ENCODE peak calls at places on chromosomes 4 and X, in four cellular contexts. U, V, O and Z are unnamed samples.

GRCh38 chr4:23680616-23681518 is 209.0 kb downstream of the PPARGC1A start:
- DNase-seq in U (peak; percentile 19), V (no peak), O (no peak), Z (no peak)

GRCh38 chr4:2220016-2220620 is 21.8 kb downstream of the HAUS3 start:
- DNase-seq in U (peak; percentile 71), V (peak; percentile 80), O (peak; percentile 33), Z (no peak)

GRCh38 chr4:15690020-15690809 is 8.6 kb downstream of the FAM200B start:
- DNase-seq in U (peak; percentile 97), V (no peak), O (peak; percentile 77), Z (peak; percentile 94)

GRCh38 chr4:187469627-187470026 is 525.9 kb upstream of the ZFP42 start:
- DNase-seq in U (no peak), V (no peak), O (no peak), Z (peak; percentile 14)

GRCh38 chr4:153274967-153275366 is 69.5 kb upstream of the MND1 start:
- DNase-seq in U (no peak), V (no peak), O (no peak), Z (no peak)

GRCh38 chr4:4254666-4255065 is 6.6 kb upstream of the TMEM128 start:
- DNase-seq in U (no peak), V (no peak), O (no peak), Z (no peak)

GRCh38 chrX:47751670-47752069 is 85.0 kb upstream of the ZNF81 start:
- DNase-seq in U (peak; percentile 19), V (peak; percentile 57), O (no peak), Z (no peak)

GRCh38 chrX:46582964-46583363 is 9.4 kb downstream of the CHST7 start:
- DNase-seq in U (peak; percentile 80), V (no peak), O (peak; percentile 64), Z (peak; percentile 70)

GRCh38 chrX:49053223-49054072 is 5.4 kb upstream of the CCDC120 start:
- DNase-seq in U (peak; percentile 48), V (peak; percentile 61), O (no peak), Z (no peak)

GRCh38 chr4:22848332-22848731 is 155.6 kb downstream of the GBA3 start:
- DNase-seq in U (no peak), V (no peak), O (no peak), Z (no peak)

GRCh38 chr4:24209891-24210290 is 320.0 kb upstream of the PPARGC1A start:
- DNase-seq in U (peak; percentile 1), V (no peak), O (no peak), Z (no peak)

GRCh38 chr4:153067376-153067775 is 131.3 kb downstream of the FHDC1 start:
- DNase-seq in U (peak; percentile 13), V (no peak), O (no peak), Z (peak; percentile 4)

GRCh38 chrX:39762266-39762841 is 335.4 kb downstream of the BCOR start:
- DNase-seq in U (peak; percentile 90), V (no peak), O (no peak), Z (no peak)

GRCh38 chr4:182010876-182011275 is 232.3 kb upstream of the TENM3 start:
- DNase-seq in U (no peak), V (no peak), O (peak; percentile 21), Z (peak; percentile 55)

GRCh38 chr4:139018971-139019758 is 3.6 kb downstream of the NOCT start:
- DNase-seq in U (peak; percentile 81), V (no peak), O (peak; percentile 39), Z (no peak)

GRCh38 chr4:37865450-37865849 is 25.4 kb upstream of the TBC1D1 start:
- DNase-seq in U (peak; percentile 9), V (no peak), O (no peak), Z (peak; percentile 12)

GRCh38 chrX:20252392-20253231 is 14.1 kb downstream of the RPS6KA3 start:
- DNase-seq in U (peak; percentile 51), V (peak; percentile 80), O (no peak), Z (no peak)

GRCh38 chrX:40176979-40177430 is 79.2 kb upstream of the BCOR start:
- DNase-seq in U (peak; percentile 4), V (no peak), O (no peak), Z (no peak)

GRCh38 chr4:41533685-41534084 is 4.3 kb upstream of the LIMCH1 start:
- DNase-seq in U (no peak), V (no peak), O (no peak), Z (no peak)

GRCh38 chrX:41332005-41332404 is 2.0 kb upstream of the DDX3X start:
- DNase-seq in U (no peak), V (no peak), O (no peak), Z (no peak)

GRCh38 chr4:18917689-18918088 is 896.1 kb upstream of the LCORL start:
- DNase-seq in U (peak; percentile 7), V (no peak), O (no peak), Z (no peak)

GRCh38 chr4:150004481-150004880 is 73.8 kb upstream of the DCLK2 start:
- DNase-seq in U (peak; percentile 65), V (no peak), O (no peak), Z (no peak)

GRCh38 chr4:33724685-33725084 is 2519.6 kb downstream of the ARAP2 start:
- DNase-seq in U (no peak), V (no peak), O (no peak), Z (no peak)

GRCh38 chr4:33725861-33726260 is 2518.5 kb downstream of the ARAP2 start:
- DNase-seq in U (peak; percentile 44), V (no peak), O (no peak), Z (no peak)

GRCh38 chr4:33722254-33722653 is 2522.1 kb downstream of the ARAP2 start:
- DNase-seq in U (peak; percentile 92), V (no peak), O (peak; percentile 64), Z (peak; percentile 29)

GRCh38 chr4:33722800-33723511 is 2521.4 kb downstream of the ARAP2 start:
- DNase-seq in U (peak; percentile 57), V (no peak), O (no peak), Z (no peak)
- TF ChIP-seq CTCF in U (peak; percentile 31), V (no peak), O (peak; percentile 37), Z (peak; percentile 14)

GRCh38 chr4:56981795-56982201 is 3.1 kb downstream of the POLR2B start:
- DNase-seq in U (no peak), V (no peak), O (no peak), Z (no peak)
- H3K4me3 ChIP-seq in U (peak overlapping the region; percentile 6), V (no peak overlapping the region), O (no peak overlapping the region), Z (no peak overlapping the region)

GRCh38 chrX:29237972-29238371 is 650.7 kb downstream of the IL1RAPL1 start:
- DNase-seq in U (no peak), V (no peak), O (no peak), Z (no peak)
- TF ChIP-seq CTCF in U (no peak), V (no peak), O (no peak), Z (no peak)

GRCh38 chrX:19172741-19173140 is 50.5 kb upstream of the ADGRG2 start:
- DNase-seq in U (no peak), V (no peak), O (no peak), Z (no peak)

GRCh38 chrX:19176901-19177630 is 54.8 kb upstream of the ADGRG2 start:
- DNase-seq in U (no peak), V (no peak), O (no peak), Z (no peak)

GRCh38 chrX:19178402-19178801 is 56.1 kb upstream of the ADGRG2 start:
- DNase-seq in U (no peak), V (no peak), O (no peak), Z (no peak)

GRCh38 chrX:19177710-19178109 is 55.4 kb upstream of the ADGRG2 start:
- DNase-seq in U (no peak), V (no peak), O (no peak), Z (no peak)

DNA sequence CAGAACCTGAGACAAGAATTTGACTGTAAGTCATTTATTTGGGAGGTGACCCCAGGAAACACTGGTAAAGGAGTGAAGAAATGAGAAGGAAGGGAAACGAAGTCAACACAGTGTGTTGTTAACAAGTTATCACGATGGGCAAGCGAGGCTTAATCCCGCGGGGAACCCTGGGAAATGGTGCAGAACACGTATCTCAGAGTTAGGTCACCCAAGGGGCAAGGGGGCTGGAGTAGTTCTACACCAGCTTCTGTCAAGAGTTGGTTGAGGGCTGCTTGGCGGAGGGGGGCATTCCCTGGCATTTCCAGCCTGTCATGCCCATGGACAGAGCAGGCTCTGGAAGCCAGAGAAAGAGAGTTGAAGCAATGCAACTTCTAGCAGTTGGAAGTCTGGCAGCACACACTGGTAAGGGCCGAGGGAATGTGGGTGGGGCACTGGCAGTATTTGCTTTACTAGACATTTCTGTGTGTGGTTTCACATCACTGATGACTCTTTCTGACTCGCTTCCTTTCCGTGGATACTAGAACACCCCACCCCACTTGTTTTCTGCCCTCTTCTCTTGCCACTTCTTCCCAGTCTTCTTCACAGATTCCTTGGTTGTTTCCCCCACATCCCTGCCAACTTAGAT is 52.2 kb upstream of the ADGRG2 start:
- DNase-seq in U (no peak), V (no peak), O (no peak), Z (peak; percentile 4)
- H3K4me3 ChIP-seq in U (no peak overlapping the region), V (no peak overlapping the region), O (no peak overlapping the region), Z (no peak overlapping the region)

GRCh38 chr4:7761720-7762119 is 177.9 kb downstream of the AFAP1 start:
- DNase-seq in U (peak; percentile 67), V (peak; percentile 71), O (no peak), Z (no peak)
- TF ChIP-seq CTCF in U (peak; percentile 79), V (no peak), O (peak; percentile 61), Z (peak; percentile 76)

GRCh38 chrX:53080628-53081580 is 1.3 kb upstream of the TSPYL2 start:
- DNase-seq in U (peak; percentile 37), V (no peak), O (no peak), Z (no peak)
- H3K4me3 ChIP-seq in U (peak overlapping the region; percentile 40), V (peak overlapping the region; percentile 76), O (peak overlapping the region; percentile 26), Z (peak overlapping the region; percentile 32)